ENCODE peak calls at places on chromosomes 11 and 22, in ten cellular contexts. C is RPMI7951; E is NCI-H1436; G is activated CD4-positive, alpha-beta T cell treated with anti-CD3 and anti-CD28 coated beads, Interleukin-2, amount 50 U/mL, for 24 hours; O is endodermal cell; T is HS-5; L is cardiac fibroblast; A is NCI-H460; V is endothelial cell; Y is GM04503. X is an unnamed sample.

GRCh38 chr11:112826788-112827187 is 134.4 kb upstream of the NCAM1 start:
- DNase-seq in E (no peak), G (no peak), V (no peak), T (no peak), Y (no peak), A (no peak), L (no peak), O (peak; percentile 19), C (no peak), X (no peak)

GRCh38 chr11:100010393-100010792 is 676.7 kb upstream of the ARHGAP42 start:
- DNase-seq in T (no peak), L (no peak), O (peak; percentile 77), E (no peak), C (no peak), G (no peak), V (peak; percentile 3), A (no peak), Y (no peak), X (no peak)

GRCh38 chr11:131807876-131808275 is 437.5 kb downstream of the NTM start:
- DNase-seq in G (no peak), V (no peak), E (no peak), T (no peak), C (peak; percentile 52), Y (no peak), L (no peak), A (no peak), O (no peak), X (no peak)

GRCh38 chr11:22923561-22923960 is 63.3 kb upstream of the CCDC179 start:
- DNase-seq in L (no peak), E (no peak), V (no peak), C (no peak), T (no peak), A (no peak), G (no peak), O (no peak), Y (no peak), X (no peak)

GRCh38 chr11:118673361-118674093 is 5.9 kb downstream of the TREH start:
- DNase-seq in Y (no peak), T (no peak), O (peak; percentile 26), E (no peak), G (no peak), L (no peak), A (no peak), V (no peak), C (no peak), X (no peak)

GRCh38 chr11:2432628-2433071 is 11.7 kb downstream of the TRPM5 start:
- DNase-seq in Y (no peak), G (no peak), C (no peak), E (no peak), L (no peak), O (no peak), T (no peak), V (no peak), A (no peak), X (no peak)

GRCh38 chr11:27242591-27242990 is 120.4 kb downstream of the CCDC34 start:
- DNase-seq in A (no peak), V (no peak), T (no peak), E (no peak), G (no peak), Y (peak; percentile 93), C (peak; percentile 75), L (no peak), O (peak; percentile 53), X (no peak)

GRCh38 chr11:132238331-132238730 is 867.9 kb downstream of the NTM start:
- DNase-seq in E (no peak), L (no peak), C (no peak), Y (peak; percentile 32), V (no peak), O (no peak), A (no peak), G (no peak), T (no peak), X (no peak)

GRCh38 chr11:45319077-45319476 is 32.9 kb upstream of the SYT13 start:
- DNase-seq in A (no peak), V (no peak), E (no peak), G (no peak), O (no peak), L (no peak), C (no peak), T (no peak), Y (no peak), X (no peak)

GRCh38 chr22:46233231-46233630 is 16.9 kb downstream of the CDPF1 start:
- DNase-seq in A (no peak), C (peak; percentile 76), O (no peak), Y (no peak), E (peak; percentile 35), L (peak; percentile 53), T (no peak), V (no peak), G (no peak), X (no peak)

GRCh38 chr11:28756977-28757376 is 648.8 kb downstream of the METTL15 start:
- DNase-seq in T (peak; percentile 86), V (no peak), G (no peak), A (peak; percentile 40), E (no peak), Y (peak; percentile 86), C (peak; percentile 77), L (peak; percentile 80), O (no peak), X (no peak)

GRCh38 chr11:10752061-10752460 is 1.0 kb downstream of the CTR9 start:
- DNase-seq in Y (no peak), V (no peak), O (no peak), T (no peak), E (no peak), G (no peak), C (no peak), A (no peak), L (no peak), X (no peak)

GRCh38 chr11:97611345-97611744 is 1221.5 kb downstream of the JRKL start:
- DNase-seq in T (no peak), G (no peak), V (no peak), O (no peak), E (no peak), A (no peak), Y (no peak), C (no peak), L (no peak), X (no peak)

GRCh38 chr22:24208012-24208749 is 26.9 kb downstream of the SUSD2 start:
- DNase-seq in G (no peak), E (no peak), A (peak; percentile 91), V (no peak), O (no peak), T (peak; percentile 97), Y (peak; percentile 98), L (peak; percentile 100), C (peak; percentile 81), X (no peak)

GRCh38 chr11:3197044-3197715 is 21.4 kb downstream of the MRGPRG start:
- DNase-seq in V (no peak), E (no peak), A (no peak), L (no peak), O (no peak), C (no peak), T (no peak), Y (no peak), G (no peak), X (no peak)

GRCh38 chr22:27107824-27108223 is 450.4 kb downstream of the MIAT start:
- DNase-seq in O (peak; percentile 50), V (no peak), E (no peak), G (no peak), Y (peak; percentile 84), T (peak; percentile 92), C (peak; percentile 98), A (no peak), L (peak; percentile 94), X (peak; percentile 96)

GRCh38 chr11:47412152-47412746 is 3.9 kb downstream of the SLC39A13 start:
- DNase-seq in C (peak; percentile 33), G (no peak), A (no peak), Y (no peak), L (peak; percentile 57), O (peak; percentile 94), T (no peak), V (peak; percentile 88), E (no peak), X (no peak)

GRCh38 chr11:68340784-68341556 is 28.6 kb downstream of the LRP5 start:
- DNase-seq in O (no peak), C (no peak), G (no peak), T (no peak), L (peak; percentile 75), Y (no peak), E (no peak), A (no peak), V (no peak), X (no peak)

GRCh38 chr11:20854214-20854613 is 184.8 kb downstream of the NELL1 start:
- DNase-seq in O (peak; percentile 68), E (no peak), Y (no peak), A (no peak), L (no peak), C (no peak), G (no peak), V (peak; percentile 33), T (no peak), X (no peak)

GRCh38 chr11:3947084-3947483 is 91.6 kb downstream of the STIM1 start:
- DNase-seq in V (no peak), G (peak; percentile 33), Y (no peak), A (no peak), E (no peak), O (no peak), C (peak; percentile 65), T (no peak), L (peak; percentile 58), X (no peak)

GRCh38 chr22:47386812-47387510 is 624.5 kb downstream of the TBC1D22A start:
- DNase-seq in G (no peak), Y (no peak), E (no peak), V (no peak), L (no peak), T (no peak), A (no peak), C (peak; percentile 83), O (no peak), X (no peak)

GRCh38 chr11:33564856-33565453 is 135.7 kb downstream of the C11orf91 start:
- DNase-seq in C (peak; percentile 14), L (no peak), G (no peak), Y (no peak), A (no peak), V (no peak), E (no peak), O (peak; percentile 54), T (no peak), X (no peak)

GRCh38 chr22:36739185-36739584 is 35.6 kb upstream of the CACNG2 start:
- DNase-seq in C (no peak), A (no peak), T (no peak), Y (no peak), O (peak; percentile 23), L (no peak), E (no peak), V (no peak), G (no peak), X (no peak)

GRCh38 chr11:71237853-71238252 is 14.5 kb downstream of the SHANK2 start:
- DNase-seq in T (no peak), G (no peak), L (no peak), C (no peak), V (no peak), Y (no peak), O (peak; percentile 33), A (no peak), E (no peak), X (no peak)

GRCh38 chr11:73404048-73404447 is 27.8 kb downstream of the RELT start:
- DNase-seq in Y (peak; percentile 26), G (no peak), E (no peak), T (no peak), V (peak; percentile 72), L (peak; percentile 69), C (peak; percentile 40), O (peak; percentile 90), A (peak; percentile 30), X (no peak)

GRCh38 chr11:101848262-101848661 is 66.5 kb upstream of the CEP126 start:
- DNase-seq in C (no peak), E (no peak), A (no peak), V (no peak), O (no peak), G (no peak), L (peak; percentile 65), Y (no peak), T (no peak), X (no peak)

GRCh38 chr22:40423882-40424640 is 53.7 kb downstream of the SGSM3 start:
- DNase-seq in E (no peak), O (no peak), L (no peak), V (no peak), C (no peak), Y (no peak), G (no peak), T (no peak), A (no peak), X (no peak)

GRCh38 chr22:22380098-22381030 is 128.2 kb downstream of the ZNF280B start:
- DNase-seq in V (peak; percentile 56), O (peak; percentile 88), G (no peak), C (no peak), L (no peak), A (no peak), E (no peak), T (no peak), Y (no peak), X (no peak)